ENCODE peak calls at places on chromosomes 13 and 19, in four cellular contexts. One of them, this sample, is unnamed.

GRCh38 chr13:27138457-27139093 is 33.0 kb downstream of the USP12 start:
- DNase-seq in psoas muscle: no peak
- DNase-seq in OCI-LY7: no peak
- DNase-seq in choroid plexus epithelial cell: no peak
- DNase-seq in this sample: no peak

GRCh38 chr13:35857769-35858168 is 273.4 kb downstream of the DCLK1 start:
- DNase-seq in psoas muscle: no peak
- DNase-seq in OCI-LY7: no peak
- DNase-seq in choroid plexus epithelial cell: peak
- DNase-seq in this sample: no peak

GRCh38 chr13:110607675-110608224 is 7.6 kb upstream of the NAXD start:
- DNase-seq in psoas muscle: no peak
- DNase-seq in choroid plexus epithelial cell: peak
- DNase-seq in OCI-LY7: no peak
- DNase-seq in this sample: peak

GRCh38 chr19:45154064-45154827 is 6.5 kb downstream of the NKPD1 start:
- DNase-seq in OCI-LY7: no peak
- DNase-seq in choroid plexus epithelial cell: peak
- DNase-seq in psoas muscle: peak
- DNase-seq in this sample: no peak

GRCh38 chr19:1713170-1713569 is 40.1 kb upstream of the ONECUT3 start:
- DNase-seq in OCI-LY7: no peak
- DNase-seq in psoas muscle: no peak
- DNase-seq in choroid plexus epithelial cell: no peak
- DNase-seq in this sample: no peak

GRCh38 chr19:45114116-45114515 is 21.1 kb downstream of the PPP1R37 start:
- DNase-seq in OCI-LY7: peak
- DNase-seq in psoas muscle: no peak
- DNase-seq in choroid plexus epithelial cell: no peak
- DNase-seq in this sample: no peak

GRCh38 chr13:46603165-46603603 is 50.2 kb downstream of the LRCH1 start:
- DNase-seq in psoas muscle: no peak
- DNase-seq in choroid plexus epithelial cell: peak
- DNase-seq in OCI-LY7: peak
- DNase-seq in this sample: no peak

GRCh38 chr19:21398851-21399250 is 1.9 kb downstream of the ZNF493 start:
- DNase-seq in psoas muscle: no peak
- DNase-seq in OCI-LY7: no peak
- DNase-seq in choroid plexus epithelial cell: peak
- DNase-seq in this sample: no peak

GRCh38 chr19:42267644-42268141 is 1.4 kb upstream of the CIC start:
- DNase-seq in choroid plexus epithelial cell: peak
- DNase-seq in psoas muscle: no peak
- DNase-seq in OCI-LY7: no peak
- DNase-seq in this sample: no peak

GRCh38 chr19:15101479-15102082 is 5.6 kb upstream of the SYDE1 start:
- DNase-seq in OCI-LY7: peak
- DNase-seq in psoas muscle: no peak
- DNase-seq in choroid plexus epithelial cell: peak
- DNase-seq in this sample: peak

GRCh38 chr13:77300176-77301141 is 26.4 kb downstream of the MYCBP2 start:
- DNase-seq in OCI-LY7: peak
- DNase-seq in choroid plexus epithelial cell: peak
- DNase-seq in psoas muscle: no peak
- DNase-seq in this sample: no peak

GRCh38 chr19:13544423-13544822 is 38.1 kb upstream of the CACNA1A start:
- DNase-seq in OCI-LY7: no peak
- DNase-seq in psoas muscle: no peak
- DNase-seq in choroid plexus epithelial cell: no peak
- DNase-seq in this sample: no peak

GRCh38 chr19:13541554-13541953 is 35.3 kb upstream of the CACNA1A start:
- DNase-seq in psoas muscle: no peak
- DNase-seq in choroid plexus epithelial cell: no peak
- DNase-seq in OCI-LY7: no peak
- DNase-seq in this sample: no peak

DNA sequence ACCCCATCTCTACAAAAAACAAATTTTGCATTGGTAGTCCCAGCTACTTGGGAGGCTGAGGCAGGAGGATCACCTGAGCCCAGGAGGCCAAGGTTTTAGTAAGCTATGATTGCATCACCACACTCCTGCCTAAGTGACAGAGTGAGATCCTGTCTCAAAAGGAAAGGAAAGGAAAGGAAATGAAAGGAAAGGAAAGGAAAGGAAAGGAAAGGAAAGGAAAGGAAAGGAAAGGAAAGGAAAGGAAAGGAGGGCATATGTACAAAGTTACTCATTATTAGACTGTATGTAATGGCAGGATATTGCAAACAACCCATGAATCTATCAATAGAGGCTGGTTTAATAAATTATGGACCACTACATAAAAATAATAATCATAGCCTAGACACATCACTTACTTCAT is 40.8 kb upstream of the CACNA1A start:
- DNase-seq in OCI-LY7: no peak
- DNase-seq in choroid plexus epithelial cell: no peak
- DNase-seq in psoas muscle: no peak
- DNase-seq in this sample: no peak
- TF ChIP-seq CTCF in OCI-LY7: no peak
- TF ChIP-seq CTCF in choroid plexus epithelial cell: no peak
- TF ChIP-seq CTCF in psoas muscle: no peak
- TF ChIP-seq CTCF in this sample: no peak

GRCh38 chr19:40236366-40236765 is 9.9 kb upstream of the CCNP start:
- DNase-seq in psoas muscle: no peak
- DNase-seq in OCI-LY7: no peak
- DNase-seq in choroid plexus epithelial cell: no peak
- DNase-seq in this sample: no peak
- TF ChIP-seq CTCF in psoas muscle: no peak
- TF ChIP-seq CTCF in OCI-LY7: no peak
- TF ChIP-seq CTCF in choroid plexus epithelial cell: no peak
- TF ChIP-seq CTCF in this sample: no peak

DNA sequence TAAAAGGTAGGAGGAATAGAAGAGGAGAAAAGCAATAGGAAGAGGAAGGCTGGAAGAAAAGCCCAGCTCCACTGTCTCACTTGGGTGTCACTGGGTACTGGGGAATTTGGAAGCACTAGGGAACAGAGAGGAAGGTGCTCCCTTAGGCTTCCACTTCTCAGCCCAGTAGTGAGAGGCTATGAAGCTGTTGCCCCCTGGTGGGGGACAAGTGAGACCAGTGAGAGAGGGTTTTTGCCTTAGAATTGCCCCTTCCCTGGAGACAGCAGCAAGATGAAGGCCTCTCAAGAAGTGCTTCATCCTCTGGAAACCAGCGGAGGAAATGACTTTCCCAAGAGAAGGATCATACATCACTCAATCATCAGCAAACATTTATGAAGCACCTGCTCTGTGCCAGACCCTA is 4.7 kb upstream of the ZNF606 start:
- DNase-seq in psoas muscle: no peak
- DNase-seq in OCI-LY7: peak
- DNase-seq in choroid plexus epithelial cell: peak
- DNase-seq in this sample: no peak
- TF ChIP-seq CTCF in psoas muscle: no peak
- TF ChIP-seq CTCF in OCI-LY7: peak
- TF ChIP-seq CTCF in choroid plexus epithelial cell: peak
- TF ChIP-seq CTCF in this sample: no peak

GRCh38 chr13:103067751-103068563 is 1.7 kb upstream of the SLC10A2 start:
- DNase-seq in psoas muscle: no peak
- DNase-seq in choroid plexus epithelial cell: no peak
- DNase-seq in OCI-LY7: no peak
- DNase-seq in this sample: peak
- TF ChIP-seq CTCF in psoas muscle: no peak
- TF ChIP-seq CTCF in choroid plexus epithelial cell: no peak
- TF ChIP-seq CTCF in OCI-LY7: no peak
- TF ChIP-seq CTCF in this sample: no peak

GRCh38 chr19:13574933-13575332 is 68.7 kb upstream of the CACNA1A start:
- DNase-seq in choroid plexus epithelial cell: no peak
- DNase-seq in psoas muscle: no peak
- DNase-seq in OCI-LY7: peak
- DNase-seq in this sample: no peak
- TF ChIP-seq CTCF in choroid plexus epithelial cell: peak
- TF ChIP-seq CTCF in psoas muscle: no peak
- TF ChIP-seq CTCF in OCI-LY7: peak
- TF ChIP-seq CTCF in this sample: no peak

DNA sequence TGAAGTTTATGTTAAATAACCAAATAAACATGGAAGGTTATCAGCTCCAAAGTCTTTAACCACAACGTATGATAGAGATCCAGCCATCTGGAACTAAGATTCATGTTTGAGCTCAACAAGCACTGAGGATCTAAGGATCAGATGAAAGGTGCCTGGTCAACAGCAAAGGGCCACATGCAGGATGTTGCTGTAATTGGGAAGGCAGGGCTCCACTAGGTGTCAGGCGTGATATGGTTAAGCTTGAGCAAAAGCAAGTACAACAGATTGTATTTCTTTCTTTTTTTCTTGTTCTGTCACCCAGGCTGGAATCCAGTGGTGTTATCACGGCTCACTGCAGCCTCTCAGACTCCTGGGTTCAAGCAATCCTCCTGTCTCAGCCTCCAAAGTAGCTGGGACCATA is 12.0 kb downstream of the EBPL start:
- DNase-seq in psoas muscle: no peak
- DNase-seq in choroid plexus epithelial cell: peak
- DNase-seq in OCI-LY7: peak
- DNase-seq in this sample: peak
- TF ChIP-seq CTCF in psoas muscle: peak
- TF ChIP-seq CTCF in choroid plexus epithelial cell: peak
- TF ChIP-seq CTCF in OCI-LY7: peak
- TF ChIP-seq CTCF in this sample: no peak

DNA sequence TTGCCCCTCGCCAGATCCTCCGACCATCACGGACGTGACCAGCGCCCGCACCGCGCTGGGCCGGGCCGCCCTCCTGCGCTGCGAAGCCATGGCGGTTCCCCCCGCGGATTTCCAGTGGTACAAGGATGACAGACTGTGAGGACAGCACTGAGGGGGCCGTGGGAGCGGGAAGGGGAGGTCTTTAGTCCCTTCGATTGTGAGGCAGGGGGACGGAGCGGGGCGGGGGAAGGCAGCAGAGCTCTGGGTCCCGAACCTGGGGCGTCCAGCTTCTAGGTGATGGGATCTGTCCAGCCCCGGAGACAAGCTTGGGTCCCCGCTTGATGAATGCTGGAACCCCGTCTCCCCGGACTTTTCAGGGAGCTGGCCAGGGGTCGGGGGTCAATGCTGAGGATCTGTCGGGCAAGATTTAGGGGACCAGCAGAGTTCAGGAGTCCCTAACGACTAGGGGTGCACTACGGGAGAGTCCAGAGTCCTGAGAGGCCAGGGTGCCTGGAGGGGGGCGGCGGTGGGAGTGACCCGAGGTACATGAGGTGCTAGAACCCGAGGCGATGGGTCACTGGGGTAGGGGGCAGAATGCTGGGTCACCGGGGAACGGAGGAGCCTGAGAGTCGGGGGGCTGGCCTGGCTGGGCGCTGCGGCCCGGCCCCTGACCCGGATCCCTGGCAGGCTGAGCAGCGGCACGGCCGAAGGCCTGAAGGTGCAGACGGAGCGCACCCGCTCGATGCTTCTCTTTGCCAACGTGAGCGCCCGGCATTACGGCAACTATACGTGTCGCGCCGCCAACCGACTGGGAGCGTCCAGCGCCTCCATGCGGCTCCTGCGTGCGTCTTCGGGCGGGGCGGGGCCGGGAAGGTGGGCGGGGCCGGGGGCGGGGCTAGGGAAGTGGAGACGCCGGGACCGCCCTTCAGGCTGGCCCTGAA is 14.6 kb downstream of the VSIG10L start:
- DNase-seq in OCI-LY7: no peak
- DNase-seq in choroid plexus epithelial cell: peak
- DNase-seq in psoas muscle: peak
- DNase-seq in this sample: peak
- TF ChIP-seq CTCF in OCI-LY7: no peak
- TF ChIP-seq CTCF in choroid plexus epithelial cell: peak
- TF ChIP-seq CTCF in psoas muscle: no peak
- TF ChIP-seq CTCF in this sample: peak

GRCh38 chr19:54169149-54169731 is 3.7 kb downstream of the TMC4 start:
- DNase-seq in choroid plexus epithelial cell: no peak
- DNase-seq in OCI-LY7: no peak
- DNase-seq in psoas muscle: no peak
- DNase-seq in this sample: no peak

GRCh38 chr19:54173951-54174817 is 1.2 kb upstream of the TMC4 start:
- DNase-seq in psoas muscle: no peak
- DNase-seq in choroid plexus epithelial cell: no peak
- DNase-seq in OCI-LY7: no peak
- DNase-seq in this sample: no peak

GRCh38 chr19:54172413-54172763 is 572 bp downstream of the TMC4 start:
- DNase-seq in OCI-LY7: no peak
- DNase-seq in choroid plexus epithelial cell: no peak
- DNase-seq in psoas muscle: no peak
- DNase-seq in this sample: no peak

GRCh38 chr19:54168174-54168917 is 4.6 kb downstream of the TMC4 start:
- DNase-seq in choroid plexus epithelial cell: peak
- DNase-seq in psoas muscle: peak
- DNase-seq in OCI-LY7: peak
- DNase-seq in this sample: peak

DNA sequence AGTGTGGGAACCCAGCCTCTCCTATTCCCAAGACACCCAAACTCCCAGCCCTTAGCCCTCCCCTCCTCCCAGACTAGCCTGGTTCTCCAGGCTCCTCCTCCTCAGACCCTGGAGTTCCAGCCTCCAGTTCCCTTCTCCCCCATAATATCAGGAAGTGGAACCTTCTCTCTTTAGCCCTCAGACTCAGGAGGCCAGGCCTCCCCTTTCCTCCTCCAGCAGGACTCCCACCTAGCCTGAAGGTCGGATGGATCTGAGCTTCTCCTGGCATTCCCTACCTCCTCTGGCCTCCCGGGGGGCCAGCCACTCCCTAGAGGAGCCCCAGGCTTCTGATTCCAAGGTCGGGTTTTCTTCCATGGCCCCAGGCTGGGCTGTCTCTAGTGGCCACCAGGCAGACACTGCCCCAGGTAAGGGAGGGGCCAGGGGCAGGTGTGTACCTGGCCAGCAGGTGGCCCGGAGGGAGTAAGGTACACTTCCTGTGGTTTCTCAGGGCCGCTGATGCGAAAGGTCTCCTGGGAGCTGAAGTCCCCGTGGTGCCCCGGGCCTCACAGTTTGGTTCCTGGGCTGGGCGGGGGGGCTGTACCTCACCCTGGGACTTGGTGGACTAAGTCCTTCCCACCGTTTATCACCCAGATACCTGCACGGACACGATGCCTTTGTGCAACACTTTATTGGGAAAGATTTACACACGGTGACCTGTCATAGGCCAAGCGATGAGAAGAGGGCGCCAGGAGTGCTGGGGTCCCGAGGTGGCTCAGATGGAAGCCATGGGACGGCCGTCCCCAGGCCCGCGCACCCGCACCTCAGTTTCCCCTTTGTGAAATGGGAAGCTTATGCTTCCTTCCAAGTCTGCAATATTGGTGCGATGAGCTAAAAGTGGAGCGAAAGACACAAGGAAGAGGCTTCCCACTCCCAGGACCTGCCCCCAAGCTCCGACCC is at the start of gene TMC4:
- DNase-seq in choroid plexus epithelial cell: peak
- DNase-seq in OCI-LY7: peak
- DNase-seq in psoas muscle: no peak
- DNase-seq in this sample: no peak
- TF ChIP-seq CTCF in choroid plexus epithelial cell: no peak
- TF ChIP-seq CTCF in OCI-LY7: peak
- TF ChIP-seq CTCF in psoas muscle: no peak
- TF ChIP-seq CTCF in this sample: no peak

GRCh38 chr13:38900188-38900587 is 90.4 kb downstream of the STOML3 start:
- DNase-seq in choroid plexus epithelial cell: peak
- DNase-seq in psoas muscle: no peak
- DNase-seq in OCI-LY7: no peak
- DNase-seq in this sample: no peak
- TF ChIP-seq CTCF in choroid plexus epithelial cell: peak
- TF ChIP-seq CTCF in psoas muscle: no peak
- TF ChIP-seq CTCF in OCI-LY7: peak
- TF ChIP-seq CTCF in this sample: no peak

This sample was measured in GM20000.